ENCODE peak calls at places on chromosomes 11 and 22, in seven cellular contexts. G is head of caudate nucleus, I is non-pigmented ciliary epithelial cell, X is H9, S is hippocampal formation, E is fibroblast of the aortic adventitia, O is lung. H is an unnamed sample.

GRCh38 chr11:92765965-92766371 is 203.5 kb upstream of the MTNR1B start:
- DNase-seq in G (no peak), E (peak), X (peak), I (no peak), S (no peak), O (peak), H (no peak)

GRCh38 chr22:47544696-47545095 is 782.2 kb downstream of the TBC1D22A start:
- DNase-seq in S (no peak), I (no peak), G (no peak), E (no peak), O (peak), X (no peak), H (no peak)

GRCh38 chr22:22060200-22061084 is 77.9 kb upstream of the TOP3B start:
- DNase-seq in S (no peak), G (peak), I (no peak), O (peak), E (peak), X (peak), H (no peak)

GRCh38 chr11:42205518-42205917 is 746.1 kb upstream of the LRRC4C start:
- DNase-seq in X (no peak), S (no peak), I (no peak), E (no peak), G (no peak), O (no peak), H (no peak)

GRCh38 chr22:25702571-25703167 is 39.3 kb upstream of the MYO18B start:
- DNase-seq in S (no peak), G (no peak), O (no peak), I (no peak), E (no peak), X (no peak), H (peak)

GRCh38 chr11:61256710-61257482 is 15.9 kb downstream of the PGA5 start:
- DNase-seq in E (no peak), I (no peak), O (no peak), G (no peak), X (no peak), S (no peak), H (no peak)

GRCh38 chr11:15810581-15810980 is 545.8 kb downstream of the SOX6 start:
- DNase-seq in I (no peak), G (no peak), X (no peak), E (no peak), O (no peak), S (no peak), H (no peak)

GRCh38 chr11:3036419-3036818 is 20.8 kb downstream of the CARS1 start:
- DNase-seq in E (no peak), O (no peak), S (no peak), I (no peak), G (no peak), X (no peak), H (no peak)

GRCh38 chr22:42320463-42321416 is 50.3 kb upstream of the TCF20 start:
- DNase-seq in E (no peak), I (no peak), O (no peak), G (no peak), S (no peak), X (no peak), H (no peak)

GRCh38 chr11:45688472-45689033 is 23.1 kb upstream of the CHST1 start:
- DNase-seq in I (no peak), S (no peak), X (no peak), E (no peak), G (no peak), O (no peak), H (no peak)

GRCh38 chr11:14645985-14646900 is 2.6 kb downstream of the PDE3B start:
- DNase-seq in O (no peak), I (no peak), S (no peak), G (no peak), E (no peak), X (no peak), H (no peak)

GRCh38 chr22:49303061-49303735 is 524.5 kb downstream of the BRD1 start:
- DNase-seq in O (no peak), S (no peak), X (peak), G (no peak), E (no peak), I (no peak), H (no peak)

GRCh38 chr22:44085743-44086741 is 61.9 kb downstream of the PARVB start:
- DNase-seq in E (peak), S (no peak), G (peak), X (peak), O (peak), I (no peak), H (peak)

GRCh38 chr22:49107561-49107960 is 720.1 kb downstream of the BRD1 start:
- DNase-seq in S (no peak), E (no peak), I (no peak), X (no peak), G (no peak), O (no peak), H (no peak)

GRCh38 chr11:46521947-46522681 is 71.7 kb downstream of the AMBRA1 start:
- DNase-seq in S (no peak), O (no peak), G (no peak), I (no peak), E (peak), X (no peak), H (no peak)

GRCh38 chr11:27807594-27807993 is 107.3 kb upstream of the BDNF start:
- DNase-seq in X (no peak), E (peak), G (no peak), S (no peak), I (no peak), O (no peak), H (no peak)

GRCh38 chr11:122817121-122817520 is 21.2 kb upstream of the CRTAM start:
- DNase-seq in G (no peak), S (no peak), O (no peak), I (no peak), X (no peak), E (peak), H (peak)

GRCh38 chr11:14380947-14381555 is 22.1 kb upstream of the RRAS2 start:
- DNase-seq in G (peak), S (peak), X (peak), E (peak), I (no peak), O (peak), H (no peak)

GRCh38 chr22:37260939-37261338 is 16.9 kb upstream of the RAC2 start:
- DNase-seq in I (no peak), S (no peak), O (peak), E (peak), X (peak), G (peak), H (no peak)

GRCh38 chr11:72836111-72836510 is 21.9 kb downstream of the ATG16L2 start:
- DNase-seq in X (no peak), I (no peak), O (no peak), G (no peak), E (no peak), S (no peak), H (no peak)

GRCh38 chr22:27207907-27208306 is 550.5 kb downstream of the MIAT start:
- DNase-seq in S (no peak), X (no peak), G (no peak), E (peak), I (no peak), O (no peak), H (no peak)

GRCh38 chr22:25021976-25022711 is 69.6 kb downstream of the KIAA1671 start:
- DNase-seq in E (no peak), O (no peak), X (no peak), G (no peak), S (no peak), I (no peak), H (no peak)

GRCh38 chr22:30273196-30273595 is 6.5 kb upstream of the OSM start:
- DNase-seq in I (no peak), X (no peak), E (no peak), S (no peak), G (no peak), O (no peak), H (no peak)

GRCh38 chr11:9459573-9460321 is 1.1 kb upstream of the ZNF143 start:
- DNase-seq in O (no peak), E (peak), G (peak), I (no peak), X (no peak), S (peak), H (no peak)

GRCh38 chr22:20271114-20271994 is 3.2 kb upstream of the RTN4R start:
- DNase-seq in S (no peak), G (no peak), X (no peak), I (no peak), E (no peak), O (no peak), H (no peak)

GRCh38 chr11:128341767-128342318 is 245.5 kb downstream of the ETS1 start:
- DNase-seq in I (no peak), S (no peak), X (no peak), O (no peak), E (no peak), G (no peak), H (no peak)

GRCh38 chr11:132886335-132886734 is 646.0 kb downstream of the OPCML start:
- DNase-seq in E (no peak), G (no peak), S (no peak), O (no peak), I (peak), X (no peak), H (no peak)